ENCODE peak calls at places on chromosomes 4 and X, in four cellular contexts. One of them, this sample, is unnamed.

GRCh38 chrX:77174680-77175336 is 272.4 kb upstream of the FGF16 start:
- DNase-seq in IMR-90: no peak
- DNase-seq in H1: no peak
- DNase-seq in mesendoderm: peak
- DNase-seq in this sample: no peak

GRCh38 chr4:41693629-41694028 is 54.9 kb downstream of the PHOX2B start:
- DNase-seq in IMR-90: peak
- DNase-seq in H1: no peak
- DNase-seq in mesendoderm: peak
- DNase-seq in this sample: no peak

GRCh38 chr4:26589699-26590098 is 5.8 kb downstream of the TBC1D19 start:
- DNase-seq in mesendoderm: no peak
- DNase-seq in H1: no peak
- DNase-seq in IMR-90: no peak
- DNase-seq in this sample: no peak

GRCh38 chr4:140238353-140239041 is 84.5 kb upstream of the MAML3 start:
- DNase-seq in mesendoderm: peak
- DNase-seq in IMR-90: peak
- DNase-seq in H1: peak
- DNase-seq in this sample: peak

GRCh38 chr4:88477229-88477860 is 20.4 kb downstream of the HERC5 start:
- DNase-seq in mesendoderm: peak
- DNase-seq in H1: no peak
- DNase-seq in IMR-90: no peak
- DNase-seq in this sample: no peak

GRCh38 chrX:13254076-13254785 is 65.6 kb downstream of the ATXN3L start:
- DNase-seq in H1: no peak
- DNase-seq in mesendoderm: peak
- DNase-seq in IMR-90: peak
- DNase-seq in this sample: no peak

GRCh38 chrX:40154853-40155616 is 57.3 kb upstream of the BCOR start:
- DNase-seq in H1: peak
- DNase-seq in IMR-90: peak
- DNase-seq in mesendoderm: peak
- DNase-seq in this sample: peak

GRCh38 chr4:1449833-1450741 is 43.8 kb upstream of the NKX1-1 start:
- DNase-seq in IMR-90: no peak
- DNase-seq in H1: no peak
- DNase-seq in mesendoderm: no peak
- DNase-seq in this sample: peak

GRCh38 chr4:177214935-177215334 is 94.7 kb upstream of the NEIL3 start:
- DNase-seq in H1: no peak
- DNase-seq in IMR-90: peak
- DNase-seq in mesendoderm: no peak
- DNase-seq in this sample: no peak

GRCh38 chr4:22877653-22878052 is 184.9 kb downstream of the GBA3 start:
- DNase-seq in mesendoderm: no peak
- DNase-seq in H1: no peak
- DNase-seq in IMR-90: no peak
- DNase-seq in this sample: no peak

GRCh38 chr4:161564230-161564834 is 599.5 kb downstream of the FSTL5 start:
- DNase-seq in H1: no peak
- DNase-seq in IMR-90: peak
- DNase-seq in mesendoderm: no peak
- DNase-seq in this sample: no peak

GRCh38 chr4:28654618-28655017 is 1794.0 kb downstream of the STIM2 start:
- DNase-seq in mesendoderm: no peak
- DNase-seq in H1: no peak
- DNase-seq in IMR-90: peak
- DNase-seq in this sample: no peak

GRCh38 chrX:65999563-66000148 is 40.2 kb downstream of the VSIG4 start:
- DNase-seq in H1: no peak
- DNase-seq in IMR-90: no peak
- DNase-seq in mesendoderm: no peak
- DNase-seq in this sample: no peak

GRCh38 chr4:159105063-159105414 is 2.2 kb downstream of the RAPGEF2 start:
- DNase-seq in H1: no peak
- DNase-seq in IMR-90: peak
- DNase-seq in mesendoderm: peak
- DNase-seq in this sample: no peak

GRCh38 chrX:119708936-119709335 is 16.0 kb upstream of the SEPTIN6 start:
- DNase-seq in IMR-90: peak
- DNase-seq in mesendoderm: no peak
- DNase-seq in H1: no peak
- DNase-seq in this sample: no peak

GRCh38 chrX:20433376-20433775 is 166.7 kb upstream of the RPS6KA3 start:
- DNase-seq in H1: no peak
- DNase-seq in IMR-90: peak
- DNase-seq in mesendoderm: no peak
- DNase-seq in this sample: no peak

GRCh38 chr4:79528241-79528706 is 120.2 kb upstream of the GK2 start:
- DNase-seq in H1: no peak
- DNase-seq in IMR-90: no peak
- DNase-seq in mesendoderm: no peak
- DNase-seq in this sample: no peak

GRCh38 chr4:11623726-11624037 is 195.0 kb upstream of the HS3ST1 start:
- DNase-seq in mesendoderm: peak
- DNase-seq in H1: no peak
- DNase-seq in IMR-90: peak
- DNase-seq in this sample: peak

GRCh38 chr4:24279911-24280375 is 304.4 kb downstream of the DHX15 start:
- DNase-seq in IMR-90: no peak
- DNase-seq in H1: no peak
- DNase-seq in mesendoderm: no peak
- DNase-seq in this sample: no peak

GRCh38 chr4:97370581-97370980 is 772.7 kb downstream of the STPG2 start:
- DNase-seq in IMR-90: no peak
- DNase-seq in mesendoderm: peak
- DNase-seq in H1: no peak
- DNase-seq in this sample: no peak

GRCh38 chr4:14879643-14880042 is 122.6 kb upstream of the CPEB2 start:
- DNase-seq in H1: no peak
- DNase-seq in mesendoderm: no peak
- DNase-seq in IMR-90: no peak
- DNase-seq in this sample: no peak

GRCh38 chr4:168475745-168476144 is 4.5 kb downstream of the DDX60L start:
- DNase-seq in IMR-90: no peak
- DNase-seq in H1: no peak
- DNase-seq in mesendoderm: peak
- DNase-seq in this sample: peak

GRCh38 chr4:168474660-168475320 is 5.5 kb downstream of the DDX60L start:
- DNase-seq in mesendoderm: no peak
- DNase-seq in IMR-90: no peak
- DNase-seq in H1: no peak
- DNase-seq in this sample: no peak

GRCh38 chr4:168483786-168484185 is 3.5 kb upstream of the DDX60L start:
- DNase-seq in IMR-90: peak
- DNase-seq in H1: no peak
- DNase-seq in mesendoderm: no peak
- DNase-seq in this sample: no peak

GRCh38 chr4:168480991-168481588 is 798 bp upstream of the DDX60L start:
- DNase-seq in H1: no peak
- DNase-seq in IMR-90: peak
- DNase-seq in mesendoderm: no peak
- DNase-seq in this sample: no peak

DNA sequence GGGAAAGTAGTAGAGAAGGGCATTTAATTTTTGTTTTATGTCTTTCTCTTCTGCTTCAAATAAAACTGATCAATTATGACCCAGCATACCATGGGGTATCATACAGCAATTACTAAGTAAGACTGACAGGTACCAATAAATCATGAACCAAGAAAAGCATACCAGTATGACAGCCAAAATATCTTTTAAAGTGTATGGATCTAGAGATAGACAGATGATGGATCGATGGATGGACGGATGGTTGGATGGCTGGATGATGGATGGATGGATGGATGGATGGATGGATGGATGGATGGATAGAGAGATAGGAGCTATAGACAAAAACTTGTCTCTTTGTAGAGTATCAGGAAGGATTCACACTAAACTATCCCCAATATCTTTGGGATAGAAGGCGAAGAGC is 1.4 kb downstream of the DDX60L start:
- DNase-seq in H1: no peak
- DNase-seq in IMR-90: no peak
- DNase-seq in mesendoderm: no peak
- DNase-seq in this sample: no peak
- H3K56ac ChIP-seq in H1: no peak
- H3K56ac ChIP-seq in IMR-90: peak
- H3K56ac ChIP-seq in mesendoderm: no peak
- H3K56ac ChIP-seq in this sample: no peak

DNA sequence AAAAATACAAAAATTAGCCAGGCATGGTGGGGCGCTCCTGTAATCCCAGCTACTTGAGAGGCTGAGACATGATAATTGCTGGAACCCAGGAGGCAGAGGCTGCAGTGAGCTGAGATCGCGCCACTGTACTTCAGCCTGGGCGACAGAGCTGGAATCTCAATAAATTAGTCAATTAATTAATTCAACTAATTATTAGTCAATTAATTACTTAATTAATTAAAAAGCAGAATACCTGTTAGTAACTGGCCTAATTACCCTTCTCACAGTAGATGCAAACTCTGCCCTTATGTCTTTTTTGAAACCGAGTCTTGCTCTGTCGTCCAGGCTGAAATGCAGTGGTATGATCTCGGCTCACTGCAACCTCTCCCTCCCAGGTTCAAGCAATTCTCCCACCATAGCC is 261.2 kb downstream of the ASMT start:
- DNase-seq in mesendoderm: no peak
- DNase-seq in H1: no peak
- DNase-seq in IMR-90: no peak
- DNase-seq in this sample: no peak
- H3K56ac ChIP-seq in mesendoderm: no peak
- H3K56ac ChIP-seq in H1: no peak
- H3K56ac ChIP-seq in IMR-90: no peak
- H3K56ac ChIP-seq in this sample: no peak

DNA sequence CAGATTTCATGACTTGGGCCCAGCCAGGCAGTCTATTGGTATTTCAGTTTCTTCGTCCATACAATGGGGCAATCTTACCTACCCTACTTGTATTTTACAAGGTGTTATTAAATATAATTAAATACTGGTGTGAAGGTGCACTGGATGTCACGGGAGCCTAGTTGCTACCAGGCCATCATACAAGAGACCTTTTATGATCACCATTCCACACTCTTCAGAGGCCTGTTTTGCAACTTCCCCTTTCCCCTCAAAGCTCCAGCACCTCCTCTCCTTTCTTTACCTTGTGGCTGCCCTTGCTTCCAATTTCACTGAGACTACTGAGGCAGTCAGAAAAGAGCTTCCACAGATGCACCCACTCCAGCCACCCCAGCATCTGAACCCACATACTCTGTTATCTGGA is 93.8 kb upstream of the HELT start:
- DNase-seq in H1: peak
- DNase-seq in IMR-90: no peak
- DNase-seq in mesendoderm: no peak
- DNase-seq in this sample: no peak
- H3K56ac ChIP-seq in H1: no peak
- H3K56ac ChIP-seq in IMR-90: no peak
- H3K56ac ChIP-seq in mesendoderm: no peak
- H3K56ac ChIP-seq in this sample: no peak

DNA sequence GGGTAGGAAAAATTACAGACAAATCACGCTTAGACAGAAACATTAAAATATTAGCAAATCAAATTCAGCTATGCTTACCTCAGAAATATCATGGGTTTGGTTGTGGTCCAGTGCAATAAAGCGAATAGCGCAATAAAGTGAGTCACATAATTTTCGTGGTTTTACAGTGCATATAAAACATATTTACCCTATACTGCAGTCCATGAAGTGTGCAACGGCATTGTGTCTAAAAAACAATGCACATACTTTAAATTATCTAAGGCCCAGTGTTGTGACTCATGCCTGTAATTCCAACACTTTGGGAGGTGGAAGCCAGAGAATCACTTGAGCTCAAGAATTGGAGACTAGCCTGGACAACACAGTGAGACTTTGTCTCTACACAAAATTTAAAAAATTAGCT is 195.7 kb upstream of the IL1RAPL1 start:
- DNase-seq in mesendoderm: no peak
- DNase-seq in H1: no peak
- DNase-seq in IMR-90: no peak
- DNase-seq in this sample: no peak
- H3K56ac ChIP-seq in mesendoderm: no peak
- H3K56ac ChIP-seq in H1: no peak
- H3K56ac ChIP-seq in IMR-90: no peak
- H3K56ac ChIP-seq in this sample: no peak

This sample was measured in H9.